ENCODE peak calls at places on chromosomes 4 and X, in nine cellular contexts. T is tibial nerve; O is psoas muscle; N is pancreas; Y is CD8-positive, alpha-beta T cell; M is sigmoid colon; L is heart right ventricle; W is PC-9; G is IMR-90. C is an unnamed sample.

GRCh38 chr4:118047043-118047442 is 12.8 kb downstream of the NDST3 start:
- DNase-seq in O (no peak), Y (no peak), M (no peak), G (no peak), L (no peak), T (no peak), N (no peak), W (no peak), C (no peak)

GRCh38 chrX:140510306-140510676 is 5.4 kb upstream of the SOX3 start:
- DNase-seq in G (no peak), O (no peak), L (no peak), W (no peak), Y (no peak), M (no peak), N (no peak), T (no peak), C (no peak)

GRCh38 chr4:119209077-119209476 is 3.4 kb upstream of the USP53 start:
- DNase-seq in M (no peak), G (peak), O (no peak), N (no peak), Y (no peak), W (peak), T (no peak), L (no peak), C (no peak)

GRCh38 chr4:3314706-3315260 is 22.0 kb downstream of the RGS12 start:
- DNase-seq in W (no peak), M (no peak), G (no peak), T (no peak), L (no peak), O (no peak), N (no peak), Y (peak), C (no peak)

GRCh38 chr4:24912252-24913098 is at the start of gene CCDC149:
- DNase-seq in O (peak), Y (no peak), N (peak), T (no peak), L (peak), M (peak), W (peak), G (peak), C (peak)

GRCh38 chr4:65021737-65022136 is 612.5 kb upstream of the TECRL start:
- DNase-seq in N (no peak), Y (no peak), G (no peak), O (no peak), W (no peak), L (no peak), M (no peak), T (no peak), C (no peak)

GRCh38 chr4:70902577-70903281 is 560 bp downstream of the MOB1B start:
- DNase-seq in L (no peak), W (no peak), G (peak), Y (no peak), M (no peak), T (peak), N (no peak), O (no peak), C (no peak)

GRCh38 chrX:11427082-11428033 is 134.1 kb downstream of the AMELX start:
- DNase-seq in O (peak), G (no peak), Y (no peak), M (peak), T (peak), L (peak), N (peak), W (no peak), C (no peak)

GRCh38 chr4:71526626-71527406 is 188.0 kb downstream of the SLC4A4 start:
- DNase-seq in M (no peak), W (no peak), N (no peak), O (no peak), G (no peak), Y (no peak), T (no peak), L (no peak), C (no peak)

GRCh38 chr4:90137545-90137944 is 10.4 kb downstream of the CCSER1 start:
- DNase-seq in W (no peak), O (no peak), T (no peak), N (no peak), Y (no peak), G (peak), M (no peak), L (no peak), C (no peak)

GRCh38 chrX:149848855-149849254 is 32.1 kb upstream of the MAGEA8 start:
- DNase-seq in L (no peak), M (no peak), G (no peak), N (no peak), Y (no peak), W (no peak), T (no peak), O (no peak), C (no peak)

GRCh38 chr4:101835121-101835904 is 44.8 kb downstream of the BANK1 start:
- DNase-seq in O (no peak), L (no peak), T (peak), G (peak), W (peak), N (peak), Y (no peak), M (peak), C (peak)

GRCh38 chrX:136227948-136228584 is 23.1 kb downstream of the MAP7D3 start:
- DNase-seq in O (no peak), G (peak), M (no peak), L (no peak), Y (no peak), W (no peak), N (no peak), T (no peak), C (no peak)

GRCh38 chrX:16429391-16429790 is 220.6 kb upstream of the S100G start:
- DNase-seq in T (no peak), O (no peak), L (no peak), N (no peak), M (no peak), W (no peak), G (peak), Y (no peak), C (no peak)

GRCh38 chrX:106069048-106069447 is 30.5 kb upstream of the SERPINA7 start:
- DNase-seq in N (no peak), T (no peak), M (no peak), O (no peak), Y (no peak), W (no peak), G (no peak), L (no peak), C (no peak)

GRCh38 chr4:184444953-184445309 is 29.4 kb downstream of the IRF2 start:
- DNase-seq in O (no peak), M (no peak), G (no peak), L (no peak), Y (no peak), T (no peak), W (no peak), N (no peak), C (no peak)

GRCh38 chr4:8705161-8706145 is 112.9 kb downstream of the CPZ start:
- DNase-seq in Y (no peak), M (peak), N (no peak), L (no peak), O (no peak), T (no peak), G (no peak), W (no peak), C (no peak)

GRCh38 chr4:105140684-105141490 is 5.8 kb upstream of the TET2 start:
- DNase-seq in T (peak), Y (peak), O (no peak), L (no peak), W (no peak), N (no peak), M (no peak), G (no peak), C (peak)

GRCh38 chr4:169956441-169956840 is 69.8 kb downstream of the MFAP3L start:
- DNase-seq in Y (no peak), T (no peak), O (no peak), N (no peak), M (no peak), L (no peak), W (no peak), G (no peak), C (no peak)
- H3K27ac ChIP-seq in Y (no peak), T (no peak), O (no peak), N (no peak), M (no peak), L (no peak), W (no peak), G (no peak), C (no peak)

DNA sequence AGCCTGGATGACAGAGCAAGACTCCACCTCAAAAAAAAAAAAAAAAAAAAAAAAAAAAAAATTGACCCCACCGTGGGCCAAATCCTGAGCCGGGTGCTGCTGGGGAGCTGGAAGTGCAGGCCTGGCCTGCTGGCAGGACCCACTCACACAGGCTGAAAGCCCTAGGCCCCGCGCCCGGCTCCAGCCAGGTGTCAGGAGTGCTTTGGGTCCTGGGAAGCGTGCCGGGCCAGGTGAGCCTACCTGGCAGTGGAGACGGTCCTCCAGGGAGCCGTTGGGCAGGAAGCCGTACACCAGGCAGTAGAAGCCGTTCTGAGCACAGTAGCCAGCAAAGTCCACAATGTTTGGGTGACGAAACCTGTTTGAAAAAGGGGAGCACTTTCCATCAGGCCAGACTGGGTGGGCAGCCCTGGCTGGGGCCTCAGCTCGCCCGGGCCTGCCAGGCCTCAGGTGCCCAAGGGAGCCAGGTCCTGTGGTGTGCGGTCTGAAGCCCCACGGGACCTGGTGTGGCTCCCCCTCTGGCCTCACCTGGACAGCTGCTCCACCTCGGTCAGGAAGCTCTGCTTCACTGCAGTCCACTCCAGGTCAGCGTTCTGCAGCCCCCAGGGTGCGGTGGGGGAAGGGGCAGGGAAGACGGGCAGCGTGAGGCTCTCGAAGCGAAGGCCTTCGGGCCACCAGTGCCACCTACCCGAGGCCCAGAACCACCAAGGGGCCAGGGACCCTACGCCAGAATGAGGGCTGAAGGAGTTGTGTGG is 1.8 kb downstream of the IRAK1 start:
- DNase-seq in G (no peak), Y (no peak), O (no peak), W (no peak), M (no peak), N (no peak), L (no peak), T (no peak), C (no peak)
- H3K27ac ChIP-seq in G (no peak), Y (no peak), O (peak), W (no peak), M (no peak), N (no peak), L (no peak), T (peak), C (no peak)

GRCh38 chr4:107071108-107071507 is 35.0 kb upstream of the DKK2 start:
- DNase-seq in M (no peak), L (no peak), T (no peak), G (no peak), W (no peak), O (no peak), N (no peak), Y (no peak), C (no peak)

GRCh38 chr4:107066622-107067021 is 30.5 kb upstream of the DKK2 start:
- DNase-seq in O (no peak), N (no peak), Y (no peak), L (no peak), W (no peak), T (no peak), M (no peak), G (no peak), C (no peak)

GRCh38 chr4:107072836-107073736 is 37.0 kb upstream of the DKK2 start:
- DNase-seq in N (no peak), T (no peak), L (no peak), Y (no peak), G (no peak), M (no peak), W (no peak), O (no peak), C (no peak)

GRCh38 chr4:107069049-107069448 is 32.9 kb upstream of the DKK2 start:
- DNase-seq in L (no peak), G (peak), O (no peak), W (no peak), M (no peak), T (no peak), Y (no peak), N (no peak), C (no peak)
- H3K27ac ChIP-seq in L (no peak), G (no peak), O (no peak), W (no peak), M (no peak), T (no peak), Y (no peak), N (no peak), C (no peak)

DNA sequence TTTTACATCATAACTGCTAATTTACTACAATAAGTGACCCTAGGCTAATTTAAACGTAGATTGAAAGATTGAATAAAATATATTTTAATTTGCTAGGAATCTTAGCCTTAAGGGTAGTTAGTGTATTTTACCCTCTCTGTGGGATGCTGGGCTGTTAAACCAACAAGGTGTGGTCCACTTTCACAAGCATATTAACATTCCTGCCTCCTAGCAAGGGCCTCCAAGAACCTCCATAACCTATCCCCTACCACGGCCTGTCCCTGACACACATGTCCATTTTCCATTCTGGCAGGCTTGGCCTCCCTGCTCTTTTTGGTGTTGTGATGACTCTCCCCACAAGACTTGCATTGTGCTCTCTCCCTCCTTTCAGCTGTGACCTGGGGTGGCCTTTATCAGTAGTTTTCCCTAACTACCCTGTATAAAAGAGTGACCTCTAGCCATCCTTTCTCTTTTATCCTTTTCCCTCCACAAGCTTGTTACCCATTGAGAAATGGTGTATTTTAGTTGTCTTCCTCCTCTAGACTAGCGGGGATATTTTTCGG is 120.3 kb downstream of the KLHL8 start:
- DNase-seq in L (no peak), M (no peak), T (no peak), O (no peak), W (peak), G (no peak), N (no peak), Y (no peak), C (no peak)
- H3K27ac ChIP-seq in L (no peak), M (no peak), T (no peak), O (peak), W (no peak), G (no peak), N (no peak), Y (no peak), C (no peak)

GRCh38 chr4:39900966-39901365 is 76.7 kb downstream of the PDS5A start:
- DNase-seq in N (no peak), Y (no peak), W (no peak), T (no peak), L (no peak), O (no peak), G (peak), M (no peak), C (no peak)
- H3K27ac ChIP-seq in N (no peak), Y (no peak), W (peak), T (no peak), L (no peak), O (no peak), G (no peak), M (no peak), C (no peak)

GRCh38 chrX:107723501-107723900 is 52.1 kb downstream of the TSC22D3 start:
- DNase-seq in M (no peak), G (no peak), T (no peak), L (no peak), Y (no peak), N (no peak), W (no peak), O (no peak), C (no peak)
- H3K27ac ChIP-seq in M (peak), G (no peak), T (no peak), L (no peak), Y (no peak), N (no peak), W (no peak), O (no peak), C (peak)

GRCh38 chrX:45847966-45848365 is 647.3 kb upstream of the DIPK2B start:
- DNase-seq in Y (no peak), T (no peak), W (no peak), N (no peak), M (no peak), O (no peak), L (no peak), G (no peak), C (no peak)
- H3K27ac ChIP-seq in Y (no peak), T (no peak), W (peak), N (no peak), M (no peak), O (no peak), L (no peak), G (peak), C (no peak)

DNA sequence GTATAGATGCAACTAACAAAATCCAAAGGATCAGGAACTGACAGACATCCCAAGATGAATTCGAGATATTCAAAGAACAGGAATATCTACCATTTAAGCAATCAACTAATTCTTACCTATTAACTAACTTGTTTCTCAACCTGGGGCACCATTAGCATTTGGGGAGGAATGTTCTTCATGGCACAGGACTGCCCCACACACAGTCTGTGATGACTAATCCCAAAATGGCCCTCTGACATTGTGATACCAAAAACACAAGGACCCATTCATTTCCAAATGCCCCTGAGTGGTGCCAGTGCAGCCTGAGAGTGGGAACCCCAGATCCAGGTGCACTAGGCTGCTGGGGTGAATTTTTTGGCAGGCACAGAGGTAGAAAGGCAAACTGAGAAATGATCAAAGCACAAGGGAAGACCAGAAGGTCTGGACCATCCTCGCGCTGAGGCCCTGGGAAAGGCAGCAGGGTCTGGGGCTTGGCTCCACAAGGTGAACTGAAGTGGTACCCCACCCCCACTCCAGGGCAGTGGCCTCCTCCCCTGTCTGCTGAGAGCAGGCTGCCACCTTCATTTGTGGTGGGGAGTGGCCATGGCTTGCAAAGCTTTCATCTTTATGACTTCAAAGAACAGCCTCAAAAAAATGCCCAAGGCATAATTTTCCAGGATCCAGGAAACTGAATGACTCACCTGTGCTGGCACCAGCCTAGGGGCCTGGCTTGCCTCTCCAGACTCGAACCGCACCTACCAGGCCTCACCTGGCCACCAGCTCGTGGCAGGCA is 122.5 kb downstream of the BCOR start:
- DNase-seq in W (no peak), O (no peak), N (peak), M (no peak), L (no peak), Y (no peak), G (no peak), T (no peak), C (no peak)
- H3K27ac ChIP-seq in W (no peak), O (no peak), N (no peak), M (no peak), L (no peak), Y (no peak), G (no peak), T (no peak), C (no peak)

C was measured in substantia nigra.